ENCODE peak calls at places on chromosomes 12 and 14, in five cellular contexts. R is fibroblast of mammary gland; P is A673; Z is NB4; K is CD8-positive, alpha-beta T cell. A is an unnamed sample.

GRCh38 chr14:30234966-30235365 is 307.3 kb upstream of the PRKD1 start:
- DNase-seq in K (no peak), Z (no peak), P (no peak), R (no peak), A (no peak)

GRCh38 chr12:50986961-50987737 is 34.8 kb downstream of the HIGD1C start:
- DNase-seq in Z (peak), K (peak), R (peak), P (peak), A (peak)

GRCh38 chr14:75783184-75783583 is 122.1 kb downstream of the TTLL5 start:
- DNase-seq in P (no peak), R (no peak), K (no peak), Z (no peak), A (no peak)

GRCh38 chr12:54363610-54364009 is 676 bp downstream of the GPR84 start:
- DNase-seq in R (no peak), P (no peak), Z (peak), K (no peak), A (no peak)

GRCh38 chr12:68119250-68119649 is 40.3 kb downstream of the IFNG start:
- DNase-seq in K (no peak), R (no peak), P (no peak), Z (no peak), A (no peak)

GRCh38 chr12:1830981-1831930 is 10.9 kb downstream of the LRTM2 start:
- DNase-seq in K (no peak), R (peak), Z (no peak), P (no peak), A (peak)

GRCh38 chr14:60544659-60545058 is 35.7 kb downstream of the SIX6 start:
- DNase-seq in Z (no peak), R (no peak), P (no peak), K (no peak), A (no peak)

GRCh38 chr14:103220134-103220981 is 97.1 kb downstream of the TNFAIP2 start:
- DNase-seq in Z (no peak), K (no peak), P (no peak), R (no peak), A (peak)

GRCh38 chr12:27331927-27332324 is 710 bp upstream of the BMAL2 start:
- DNase-seq in R (peak), Z (peak), P (no peak), K (no peak), A (no peak)

GRCh38 chr14:63039800-63040380 is 5.4 kb downstream of the KCNH5 start:
- DNase-seq in R (peak), P (peak), K (no peak), Z (peak), A (no peak)

GRCh38 chr12:111274820-111275219 is 94.1 kb downstream of the PHETA1 start:
- DNase-seq in Z (peak), K (no peak), P (peak), R (peak), A (no peak)

DNA sequence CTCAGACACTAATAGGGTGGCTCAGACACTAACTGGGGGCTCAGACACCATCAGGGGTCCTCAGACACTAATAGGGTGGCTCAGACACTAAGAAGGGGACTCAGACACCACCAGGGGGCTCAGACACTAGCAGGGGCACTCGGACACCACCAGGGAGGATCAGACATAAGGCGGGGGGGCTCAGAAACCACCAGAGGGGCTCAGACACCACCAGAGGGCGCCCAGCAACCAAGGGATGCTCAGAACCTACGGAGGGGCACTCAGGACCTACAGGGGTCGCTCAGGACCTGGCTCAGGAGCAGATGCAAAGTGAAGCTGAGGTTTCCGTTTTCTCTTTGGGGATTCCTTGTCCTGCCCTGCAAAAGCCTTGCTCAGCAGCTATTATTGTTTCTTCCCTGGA is 448.5 kb downstream of the TMEM121 start:
- DNase-seq in Z (peak), K (peak), P (peak), R (no peak), A (no peak)
- TF ChIP-seq CTCF in Z (peak), K (peak), P (peak), R (no peak), A (no peak)

DNA sequence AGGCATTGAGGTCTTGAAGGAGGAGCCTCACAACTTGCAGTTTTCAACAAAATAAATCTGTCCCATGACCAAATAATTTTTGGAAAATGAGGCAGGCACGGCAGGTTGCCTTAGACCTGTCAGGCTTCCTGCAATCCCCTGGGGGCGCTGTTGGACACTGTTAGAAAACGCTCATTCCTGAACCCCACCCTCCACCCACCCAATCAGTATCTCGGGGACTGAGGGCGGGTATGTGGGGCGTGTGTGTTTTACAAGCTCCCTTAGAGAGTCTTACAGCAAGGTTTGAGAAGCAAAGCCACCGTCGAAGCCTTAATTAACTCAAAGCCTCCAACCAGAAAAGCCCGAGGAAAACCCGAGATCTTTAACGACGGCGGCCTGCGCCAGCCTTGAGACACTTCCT is 122.8 kb downstream of the GLT1D1 start:
- DNase-seq in Z (peak), P (peak), R (no peak), K (no peak), A (no peak)
- TF ChIP-seq CTCF in Z (peak), P (peak), R (no peak), K (no peak), A (no peak)

GRCh38 chr14:94691658-94692029 is 78.3 kb downstream of the GSC start:
- DNase-seq in P (peak), R (peak), K (no peak), Z (peak), A (no peak)

GRCh38 chr14:94690486-94690885 is 78.3 kb downstream of the SERPINA3 start:
- DNase-seq in P (no peak), Z (no peak), K (no peak), R (no peak), A (no peak)

GRCh38 chr14:94690896-94691657 is 78.8 kb downstream of the GSC start:
- DNase-seq in K (no peak), R (no peak), Z (no peak), P (no peak), A (no peak)

GRCh38 chr14:94689985-94690400 is 77.8 kb downstream of the SERPINA3 start:
- DNase-seq in K (no peak), P (no peak), Z (no peak), R (no peak), A (no peak)

DNA sequence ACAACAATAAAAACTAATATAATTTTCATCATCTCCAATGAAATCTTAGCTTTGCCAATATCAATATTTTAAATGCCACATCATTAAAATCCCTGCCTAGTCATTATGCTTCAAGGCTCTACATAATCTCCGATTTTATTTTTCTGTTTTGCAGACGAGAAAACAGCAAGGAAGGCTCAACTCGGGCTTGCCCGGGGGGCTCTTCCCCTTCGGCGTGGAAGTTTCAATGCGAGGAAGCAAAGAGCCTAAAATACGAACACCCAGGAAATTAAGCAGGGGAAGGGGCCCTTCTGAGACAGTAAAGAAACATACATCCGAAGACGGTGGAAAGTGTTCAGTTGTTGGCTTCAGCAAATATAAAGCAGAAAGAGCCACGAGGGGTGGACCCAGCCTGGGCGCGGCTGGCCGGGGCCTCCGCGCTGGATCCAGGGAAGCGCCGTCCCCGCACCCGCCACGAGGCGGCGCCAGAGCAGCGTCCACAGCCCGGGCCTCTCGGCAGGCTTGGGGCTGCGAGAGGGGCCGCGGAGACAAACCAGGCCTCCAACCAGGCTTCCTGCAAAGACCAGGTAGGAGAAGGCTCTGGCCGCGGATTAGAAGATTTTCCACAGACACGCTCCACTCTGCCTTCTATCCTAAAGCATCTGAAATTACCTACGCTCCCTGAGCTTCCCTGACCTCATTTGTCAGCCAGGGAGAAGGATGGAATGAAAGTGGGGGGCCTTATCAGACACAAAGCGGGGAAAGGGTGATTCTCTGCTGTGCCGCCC is 77.2 kb downstream of the SERPINA3 start:
- DNase-seq in R (peak), P (peak), Z (peak), K (peak), A (peak)
- TF ChIP-seq CTCF in R (no peak), P (peak), Z (peak), K (peak), A (peak)

DNA sequence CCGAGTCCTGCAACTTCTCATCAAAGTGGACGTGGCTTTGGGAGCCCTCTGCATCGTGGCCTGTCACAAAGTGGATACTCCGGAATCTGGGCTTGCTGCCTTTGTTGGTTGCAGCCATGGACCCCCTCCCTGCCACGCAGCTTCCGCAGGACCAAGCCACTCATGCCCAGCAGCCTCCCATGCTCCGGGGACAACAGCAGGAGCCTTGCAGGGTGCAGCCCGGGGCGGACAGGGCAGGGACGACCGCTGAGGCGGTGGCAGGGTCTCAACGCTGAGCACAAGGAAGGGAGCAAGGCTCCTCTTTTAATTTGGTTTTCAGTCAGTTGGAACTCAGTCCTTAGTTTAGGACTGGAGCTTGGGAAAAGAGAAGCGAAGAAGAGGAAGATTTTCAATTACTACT is 12.1 kb upstream of the ADCY6 start:
- DNase-seq in P (no peak), R (no peak), Z (no peak), K (no peak), A (no peak)
- TF ChIP-seq CTCF in P (no peak), R (no peak), Z (no peak), K (no peak), A (no peak)

GRCh38 chr12:52121848-52122838 is 42.6 kb downstream of the SMIM41 start:
- DNase-seq in P (peak), R (peak), Z (peak), K (peak), A (peak)
- TF ChIP-seq CTCF in P (peak), R (peak), Z (peak), K (peak), A (peak)

A was measured in endothelial cell.